ENCODE peak calls at places on chromosomes 3 and 15, in nine cellular contexts. One of them, this sample, is unnamed.

GRCh38 chr3:185152433-185153169 is at the start of gene C3orf70:
- DNase-seq in H7: peak; percentile 86
- DNase-seq in pons: peak; percentile 48
- DNase-seq in SW 1271: no peak
- DNase-seq in lower lobe of right lung: peak; percentile 61
- DNase-seq in skeletal muscle cell: no peak
- DNase-seq in KG1: peak; percentile 35
- DNase-seq in cerebellum: peak; percentile 85
- DNase-seq in body of pancreas: peak; percentile 53
- DNase-seq in this sample: peak; percentile 53

GRCh38 chr3:152185287-152185686 is 83.4 kb upstream of the MBNL1 start:
- DNase-seq in H7: no peak
- DNase-seq in pons: no peak
- DNase-seq in SW 1271: no peak
- DNase-seq in lower lobe of right lung: no peak
- DNase-seq in skeletal muscle cell: no peak
- DNase-seq in KG1: no peak
- DNase-seq in cerebellum: no peak
- DNase-seq in body of pancreas: no peak
- DNase-seq in this sample: no peak

GRCh38 chr15:79290642-79291275 is 8.2 kb downstream of the ANKRD34C start:
- DNase-seq in H7: no peak
- DNase-seq in pons: no peak
- DNase-seq in SW 1271: no peak
- DNase-seq in lower lobe of right lung: no peak
- DNase-seq in skeletal muscle cell: no peak
- DNase-seq in KG1: no peak
- DNase-seq in cerebellum: no peak
- DNase-seq in body of pancreas: no peak
- DNase-seq in this sample: no peak

GRCh38 chr3:181383760-181384159 is 328.0 kb upstream of the SOX2 start:
- DNase-seq in H7: no peak
- DNase-seq in pons: peak; percentile 49
- DNase-seq in SW 1271: no peak
- DNase-seq in lower lobe of right lung: no peak
- DNase-seq in skeletal muscle cell: no peak
- DNase-seq in KG1: no peak
- DNase-seq in cerebellum: no peak
- DNase-seq in body of pancreas: no peak
- DNase-seq in this sample: no peak

GRCh38 chr15:62391565-62392262 is 226.6 kb upstream of the C2CD4B start:
- DNase-seq in H7: peak; percentile 81
- DNase-seq in pons: peak; percentile 24
- DNase-seq in SW 1271: peak; percentile 34
- DNase-seq in lower lobe of right lung: peak; percentile 53
- DNase-seq in skeletal muscle cell: no peak
- DNase-seq in KG1: no peak
- DNase-seq in cerebellum: peak; percentile 12
- DNase-seq in body of pancreas: peak; percentile 60
- DNase-seq in this sample: peak; percentile 73

GRCh38 chr3:126577256-126577655 is 18.5 kb upstream of the C3orf22 start:
- DNase-seq in H7: no peak
- DNase-seq in pons: no peak
- DNase-seq in SW 1271: no peak
- DNase-seq in lower lobe of right lung: no peak
- DNase-seq in skeletal muscle cell: no peak
- DNase-seq in KG1: no peak
- DNase-seq in cerebellum: no peak
- DNase-seq in body of pancreas: no peak
- DNase-seq in this sample: no peak

GRCh38 chr3:3998140-3998977 is 199.1 kb downstream of the LRRN1 start:
- DNase-seq in H7: peak; percentile 50
- DNase-seq in pons: peak; percentile 34
- DNase-seq in SW 1271: no peak
- DNase-seq in lower lobe of right lung: no peak
- DNase-seq in skeletal muscle cell: no peak
- DNase-seq in KG1: peak; percentile 33
- DNase-seq in cerebellum: no peak
- DNase-seq in body of pancreas: peak; percentile 22
- DNase-seq in this sample: peak; percentile 1

GRCh38 chr3:9204253-9205005 is 45.0 kb downstream of the SRGAP3 start:
- DNase-seq in H7: peak; percentile 51
- DNase-seq in pons: peak; percentile 86
- DNase-seq in SW 1271: no peak
- DNase-seq in lower lobe of right lung: no peak
- DNase-seq in skeletal muscle cell: no peak
- DNase-seq in KG1: no peak
- DNase-seq in cerebellum: no peak
- DNase-seq in body of pancreas: no peak
- DNase-seq in this sample: no peak

GRCh38 chr3:44875596-44875995 is 1.2 kb downstream of the TGM4 start:
- DNase-seq in H7: no peak
- DNase-seq in pons: no peak
- DNase-seq in SW 1271: no peak
- DNase-seq in lower lobe of right lung: no peak
- DNase-seq in skeletal muscle cell: no peak
- DNase-seq in KG1: no peak
- DNase-seq in cerebellum: no peak
- DNase-seq in body of pancreas: no peak
- DNase-seq in this sample: no peak

GRCh38 chr3:62938583-62938982 is 63.4 kb upstream of the CADPS start:
- DNase-seq in H7: no peak
- DNase-seq in pons: no peak
- DNase-seq in SW 1271: no peak
- DNase-seq in lower lobe of right lung: no peak
- DNase-seq in skeletal muscle cell: no peak
- DNase-seq in KG1: no peak
- DNase-seq in cerebellum: no peak
- DNase-seq in body of pancreas: no peak
- DNase-seq in this sample: no peak

GRCh38 chr15:89143503-89144162 is 55.4 kb downstream of the ABHD2 start:
- DNase-seq in H7: no peak
- DNase-seq in pons: peak; percentile 88
- DNase-seq in SW 1271: no peak
- DNase-seq in lower lobe of right lung: no peak
- DNase-seq in skeletal muscle cell: peak; percentile 83
- DNase-seq in KG1: no peak
- DNase-seq in cerebellum: no peak
- DNase-seq in body of pancreas: no peak
- DNase-seq in this sample: peak; percentile 86

GRCh38 chr3:14651440-14652251 is at the start of gene CCDC174:
- DNase-seq in H7: peak; percentile 85
- DNase-seq in pons: peak; percentile 100
- DNase-seq in SW 1271: peak; percentile 99
- DNase-seq in lower lobe of right lung: peak; percentile 93
- DNase-seq in skeletal muscle cell: peak; percentile 91
- DNase-seq in KG1: peak; percentile 98
- DNase-seq in cerebellum: peak; percentile 96
- DNase-seq in body of pancreas: peak; percentile 96
- DNase-seq in this sample: peak; percentile 98

GRCh38 chr15:95132774-95133173 is 901.4 kb downstream of the MCTP2 start:
- DNase-seq in H7: no peak
- DNase-seq in pons: no peak
- DNase-seq in SW 1271: no peak
- DNase-seq in lower lobe of right lung: no peak
- DNase-seq in skeletal muscle cell: peak; percentile 61
- DNase-seq in KG1: no peak
- DNase-seq in cerebellum: no peak
- DNase-seq in body of pancreas: no peak
- DNase-seq in this sample: peak; percentile 85

GRCh38 chr15:53831907-53832793 is 72.7 kb upstream of the WDR72 start:
- DNase-seq in H7: no peak
- DNase-seq in pons: no peak
- DNase-seq in SW 1271: no peak
- DNase-seq in lower lobe of right lung: no peak
- DNase-seq in skeletal muscle cell: no peak
- DNase-seq in KG1: no peak
- DNase-seq in cerebellum: no peak
- DNase-seq in body of pancreas: no peak
- DNase-seq in this sample: no peak

GRCh38 chr3:190811775-190812480 is 50.6 kb downstream of the GMNC start:
- DNase-seq in H7: peak; percentile 2
- DNase-seq in pons: peak; percentile 80
- DNase-seq in SW 1271: no peak
- DNase-seq in lower lobe of right lung: no peak
- DNase-seq in skeletal muscle cell: no peak
- DNase-seq in KG1: no peak
- DNase-seq in cerebellum: peak; percentile 4
- DNase-seq in body of pancreas: peak; percentile 67
- DNase-seq in this sample: peak; percentile 79

GRCh38 chr3:43870110-43870509 is 179.4 kb downstream of the ABHD5 start:
- DNase-seq in H7: no peak
- DNase-seq in pons: no peak
- DNase-seq in SW 1271: peak; percentile 63
- DNase-seq in lower lobe of right lung: no peak
- DNase-seq in skeletal muscle cell: no peak
- DNase-seq in KG1: no peak
- DNase-seq in cerebellum: no peak
- DNase-seq in body of pancreas: peak; percentile 31
- DNase-seq in this sample: peak; percentile 85

GRCh38 chr3:19293295-19293694 is 145.0 kb downstream of the KCNH8 start:
- DNase-seq in H7: no peak
- DNase-seq in pons: no peak
- DNase-seq in SW 1271: no peak
- DNase-seq in lower lobe of right lung: no peak
- DNase-seq in skeletal muscle cell: no peak
- DNase-seq in KG1: no peak
- DNase-seq in cerebellum: no peak
- DNase-seq in body of pancreas: no peak
- DNase-seq in this sample: no peak

GRCh38 chr3:124522226-124522625 is 208.0 kb upstream of the UMPS start:
- DNase-seq in H7: no peak
- DNase-seq in pons: no peak
- DNase-seq in SW 1271: no peak
- DNase-seq in lower lobe of right lung: no peak
- DNase-seq in skeletal muscle cell: no peak
- DNase-seq in KG1: no peak
- DNase-seq in cerebellum: no peak
- DNase-seq in body of pancreas: no peak
- DNase-seq in this sample: no peak

GRCh38 chr3:73422556-73422955 is 202.2 kb downstream of the PDZRN3 start:
- DNase-seq in H7: no peak
- DNase-seq in pons: no peak
- DNase-seq in SW 1271: no peak
- DNase-seq in lower lobe of right lung: no peak
- DNase-seq in skeletal muscle cell: no peak
- DNase-seq in KG1: no peak
- DNase-seq in cerebellum: no peak
- DNase-seq in body of pancreas: no peak
- DNase-seq in this sample: no peak

GRCh38 chr15:79562538-79563298 is 130.6 kb downstream of the MINAR1 start:
- DNase-seq in H7: no peak
- DNase-seq in pons: no peak
- DNase-seq in SW 1271: no peak
- DNase-seq in lower lobe of right lung: no peak
- DNase-seq in skeletal muscle cell: no peak
- DNase-seq in KG1: no peak
- DNase-seq in cerebellum: no peak
- DNase-seq in body of pancreas: no peak
- DNase-seq in this sample: peak; percentile 33

GRCh38 chr15:69736161-69736560 is 283.5 kb downstream of the RPLP1 start:
- DNase-seq in H7: no peak
- DNase-seq in pons: no peak
- DNase-seq in SW 1271: no peak
- DNase-seq in lower lobe of right lung: no peak
- DNase-seq in skeletal muscle cell: no peak
- DNase-seq in KG1: no peak
- DNase-seq in cerebellum: no peak
- DNase-seq in body of pancreas: no peak
- DNase-seq in this sample: no peak

GRCh38 chr3:117628896-117629295 is 919.3 kb downstream of the TUSC7 start:
- DNase-seq in H7: no peak
- DNase-seq in pons: peak; percentile 56
- DNase-seq in SW 1271: no peak
- DNase-seq in lower lobe of right lung: no peak
- DNase-seq in skeletal muscle cell: peak; percentile 86
- DNase-seq in KG1: no peak
- DNase-seq in cerebellum: peak; percentile 0
- DNase-seq in body of pancreas: no peak
- DNase-seq in this sample: peak; percentile 59